ENCODE peak calls at places on chromosome X, in four cellular contexts. R is omental fat pad; H is stimulated activated naive CD8-positive, alpha-beta T cell treated with anti-CD3 and anti-CD28 coated beads, Interleukin-15, Interleukin-2, amounts not matched to agents 100 U/mL and 50 U/mL, for 24 hours; A is ecto neural progenitor cell. F is an unnamed sample.
A peak's percentile ranks its signal among the peaks of the same experiment; 100 is the strongest.

GRCh38 chrX:20454117-20454516 is 187.4 kb upstream of the RPS6KA3 start:
- DNase-seq in H (peak; percentile 10), A (no peak), R (no peak), F (no peak)

GRCh38 chrX:132119821-132120220 is 8.0 kb downstream of the FRMD7 start:
- DNase-seq in R (no peak), H (no peak), A (peak; percentile 68), F (no peak)

GRCh38 chrX:70755850-70756249 is 152.7 kb downstream of the TEX11 start:
- DNase-seq in H (peak; percentile 63), R (no peak), A (no peak), F (no peak)

GRCh38 chrX:49171752-49172279 is at the start of gene PLP2:
- DNase-seq in R (no peak), H (peak; percentile 82), A (no peak), F (no peak)

GRCh38 chrX:25860322-25860721 is 277.8 kb upstream of the MAGEB18 start:
- DNase-seq in H (no peak), R (no peak), A (no peak), F (no peak)

GRCh38 chrX:136193771-136194170 is 46.4 kb downstream of the FHL1 start:
- DNase-seq in A (no peak), H (no peak), R (no peak), F (no peak)

GRCh38 chrX:125132274-125132673 is 187.4 kb upstream of the TEX13C start:
- DNase-seq in A (no peak), H (no peak), R (no peak), F (no peak)

GRCh38 chrX:143570747-143571146 is 53.5 kb upstream of the SPANXN3 start:
- DNase-seq in A (no peak), H (no peak), R (no peak), F (no peak)

GRCh38 chrX:154401045-154401799 is 3.0 kb downstream of the RPL10 start:
- DNase-seq in H (peak; percentile 24), A (no peak), R (no peak), F (no peak)

GRCh38 chrX:42269186-42269585 is 345.8 kb upstream of the CASK start:
- DNase-seq in A (no peak), H (no peak), R (no peak), F (no peak)

GRCh38 chrX:85569691-85570090 is 190.2 kb upstream of the POF1B start:
- DNase-seq in H (no peak), A (no peak), R (no peak), F (no peak)

GRCh38 chrX:74242484-74243138 is 61.4 kb upstream of the ZCCHC13 start:
- DNase-seq in A (no peak), R (no peak), H (no peak), F (no peak)